ENCODE peak calls at places on chromosome 2, in six cellular contexts. F is SW480, B is ELR, M is NCI-H460, T is chondrocyte, C is A172. G is an unnamed sample.

GRCh38 chr2:23292024-23292423 is 93.0 kb upstream of the KLHL29 start:
- DNase-seq in M (no peak), T (no peak), C (no peak), F (no peak), B (no peak), G (no peak)

GRCh38 chr2:173043897-173044472 is 31.7 kb upstream of the MAP3K20 start:
- DNase-seq in M (no peak), F (no peak), C (no peak), B (no peak), T (no peak), G (no peak)

GRCh38 chr2:135664623-135665068 is 77.0 kb upstream of the UBXN4 start:
- DNase-seq in B (peak), T (no peak), M (no peak), F (no peak), C (no peak), G (no peak)

GRCh38 chr2:6866982-6867381 is 1.3 kb upstream of the CMPK2 start:
- DNase-seq in B (no peak), T (no peak), F (no peak), M (no peak), C (no peak), G (no peak)

GRCh38 chr2:24579053-24579803 is 88.2 kb downstream of the NCOA1 start:
- DNase-seq in F (no peak), B (peak), C (no peak), M (no peak), T (no peak), G (no peak)

GRCh38 chr2:184026961-184027360 is 571.4 kb upstream of the ZNF804A start:
- DNase-seq in C (no peak), F (no peak), B (no peak), T (no peak), M (no peak), G (no peak)

GRCh38 chr2:109209941-109210340 is 80.9 kb downstream of the SH3RF3 start:
- DNase-seq in F (no peak), B (no peak), C (no peak), T (no peak), M (no peak), G (no peak)

GRCh38 chr2:128596453-128597430 is 278.1 kb upstream of the HS6ST1 start:
- DNase-seq in M (no peak), T (peak), B (no peak), C (no peak), F (no peak), G (no peak)

GRCh38 chr2:120564213-120565094 is 171.2 kb upstream of the GLI2 start:
- DNase-seq in F (peak), T (peak), M (no peak), C (no peak), B (no peak), G (peak)

GRCh38 chr2:17539993-17540812 is at the start of gene VSNL1:
- DNase-seq in T (no peak), F (peak), B (no peak), C (no peak), M (no peak), G (peak)

GRCh38 chr2:3299130-3299529 is 78.5 kb downstream of the EIPR1 start:
- DNase-seq in M (no peak), T (peak), B (no peak), F (no peak), C (no peak), G (no peak)

GRCh38 chr2:110101280-110101844 is 14.3 kb downstream of the MALL start:
- DNase-seq in B (peak), F (peak), C (peak), T (peak), M (peak), G (no peak)

GRCh38 chr2:24010477-24011277 is 792 bp downstream of the MFSD2B start:
- DNase-seq in C (no peak), T (no peak), F (no peak), M (no peak), B (no peak), G (no peak)